ENCODE peak calls at places on chromosomes 12 and 14, in six cellular contexts. Q is neural progenitor cell, E is IMR-90, H is OCI-LY7, D is mammary epithelial cell, Y is GM23248. T is an unnamed sample. For H3K4me1, the result is how much of the 10 kb centered on the place peaks cover.

GRCh38 chr14:20469890-20470858 is 968 bp downstream of the PNP start:
- DNase-seq in H (peak), D (peak), E (peak), Q (peak), Y (peak), T (peak)

GRCh38 chr14:22551597-22551982 is 37.4 kb downstream of the DAD1 start:
- DNase-seq in H (no peak), D (no peak), Y (no peak), Q (no peak), E (no peak), T (peak)

GRCh38 chr14:26204954-26205479 is 392.8 kb downstream of the NOVA1 start:
- DNase-seq in Y (peak), Q (peak), H (no peak), D (no peak), E (no peak), T (no peak)

GRCh38 chr12:48851883-48852733 is at the start of gene DDX23:
- DNase-seq in E (peak), Y (peak), D (peak), H (peak), Q (peak), T (peak)

GRCh38 chr12:3925621-3926020 is 52.4 kb upstream of the PARP11 start:
- DNase-seq in Q (no peak), E (no peak), H (no peak), D (no peak), Y (no peak), T (no peak)

GRCh38 chr14:64960762-64961276 is 11.3 kb downstream of the RAB15 start:
- DNase-seq in D (no peak), Q (peak), H (no peak), Y (no peak), E (no peak), T (no peak)

GRCh38 chr12:1553987-1554982 is 40.1 kb downstream of the FBXL14 start:
- DNase-seq in Q (no peak), Y (no peak), D (no peak), H (peak), E (no peak), T (no peak)

GRCh38 chr14:32202468-32202865 is 602 bp downstream of the RNU6-8 start:
- DNase-seq in Q (peak), Y (no peak), H (no peak), D (no peak), E (peak), T (peak)

GRCh38 chr14:38137005-38137404 is 70.7 kb upstream of the SSTR1 start:
- DNase-seq in Q (no peak), Y (peak), H (no peak), E (peak), D (no peak), T (no peak)

GRCh38 chr12:54052745-54053624 is 650 bp upstream of the HOXC4 start:
- DNase-seq in H (peak), Y (peak), E (no peak), Q (no peak), D (no peak), T (no peak)

GRCh38 chr12:74166096-74166495 is 371.5 kb upstream of the ATXN7L3B start:
- DNase-seq in E (no peak), Y (no peak), H (no peak), Q (no peak), D (no peak), T (no peak)

GRCh38 chr14:69107407-69108003 is 45.4 kb downstream of the DCAF5 start:
- DNase-seq in H (peak), D (peak), Q (peak), Y (peak), E (peak), T (peak)

GRCh38 chr12:64669270-64669842 is 59.1 kb downstream of the RASSF3 start:
- DNase-seq in Y (no peak), Q (no peak), E (peak), D (peak), H (peak), T (peak)

GRCh38 chr12:94074216-94074969 is 74.0 kb upstream of the PLXNC1 start:
- DNase-seq in E (no peak), H (no peak), Q (no peak), Y (peak), D (no peak), T (no peak)

GRCh38 chr12:129863938-129864337 is 39.9 kb downstream of the TMEM132D start:
- DNase-seq in E (no peak), Y (no peak), D (no peak), H (no peak), Q (no peak), T (no peak)

GRCh38 chr12:7302536-7303113 is 1.2 kb upstream of the ACSM4 start:
- DNase-seq in E (no peak), Q (no peak), D (no peak), Y (no peak), H (no peak), T (no peak)

GRCh38 chr14:26730929-26731618 is 133.2 kb upstream of the NOVA1 start:
- DNase-seq in D (no peak), E (peak), Y (peak), Q (peak), H (peak), T (peak)

GRCh38 chr14:32419429-32419828 is 90.3 kb downstream of the AKAP6 start:
- DNase-seq in D (no peak), Y (no peak), Q (no peak), E (no peak), H (no peak), T (no peak)

GRCh38 chr12:94706250-94706661 is 55.9 kb upstream of the TMCC3 start:
- DNase-seq in H (no peak), Y (no peak), D (peak), Q (no peak), E (no peak), T (no peak)

GRCh38 chr14:103539056-103539825 is 10.2 kb downstream of the TRMT61A start:
- DNase-seq in D (no peak), H (peak), Q (no peak), Y (no peak), E (no peak), T (peak)

GRCh38 chr12:27779416-27779815 is 617 bp upstream of the KLHL42 start:
- DNase-seq in E (no peak), Y (peak), D (peak), Q (peak), H (peak), T (no peak)

GRCh38 chr12:45402288-45402687 is 186.4 kb downstream of the ANO6 start:
- DNase-seq in E (peak), D (no peak), Q (no peak), H (no peak), Y (peak), T (no peak)

GRCh38 chr14:50109342-50109741 is 7.0 kb downstream of the VCPKMT start:
- DNase-seq in D (no peak), Q (no peak), Y (peak), E (peak), H (no peak), T (peak)

GRCh38 chr12:16685107-16685506 is 79.1 kb upstream of the LMO3 start:
- DNase-seq in Y (peak), E (peak), Q (no peak), H (no peak), D (peak), T (peak)

GRCh38 chr12:107328442-107329133 is 235.2 kb upstream of the CRY1 start:
- DNase-seq in D (no peak), E (peak), Y (no peak), H (no peak), Q (peak), T (peak)

GRCh38 chr14:95870772-95871171 is 5.9 kb upstream of the TUNAR start:
- DNase-seq in Y (no peak), H (no peak), D (no peak), E (no peak), Q (no peak), T (no peak)

GRCh38 chr14:55388160-55388559 is 23.5 kb downstream of the ATG14 start:
- DNase-seq in H (no peak), Q (no peak), D (peak), E (peak), Y (peak), T (peak)

GRCh38 chr12:67269632-67270578 is 747 bp downstream of the CAND1 start:
- DNase-seq in Q (peak), Y (peak), H (peak), E (no peak), D (peak), T (peak)

GRCh38 chr12:130838284-130838950 is 633 bp downstream of the STX2 start:
- DNase-seq in H (peak), D (peak), Y (peak), E (no peak), Q (peak), T (peak)

GRCh38 chr12:65695077-65695865 is 129.0 kb upstream of the HMGA2 start:
- DNase-seq in D (peak), Y (peak), E (peak), H (no peak), Q (no peak), T (peak)

GRCh38 chr14:106879241-106879640 is 1352.9 kb downstream of the TMEM121 start:
- DNase-seq in H (peak), Y (peak), E (no peak), D (peak), Q (no peak), T (peak)

GRCh38 chr14:85601246-85601645 is 71.3 kb downstream of the FLRT2 start:
- DNase-seq in D (peak), H (no peak), Y (peak), E (no peak), Q (no peak), T (no peak)

GRCh38 chr14:85596562-85596961 is 66.6 kb downstream of the FLRT2 start:
- DNase-seq in H (no peak), Y (no peak), D (no peak), Q (no peak), E (no peak), T (no peak)

GRCh38 chr14:85597701-85598100 is 67.8 kb downstream of the FLRT2 start:
- DNase-seq in E (no peak), Y (no peak), Q (no peak), H (no peak), D (no peak), T (no peak)

GRCh38 chr14:85602366-85602765 is 72.4 kb downstream of the FLRT2 start:
- DNase-seq in Y (no peak), D (no peak), Q (no peak), H (no peak), E (no peak), T (no peak)

DNA sequence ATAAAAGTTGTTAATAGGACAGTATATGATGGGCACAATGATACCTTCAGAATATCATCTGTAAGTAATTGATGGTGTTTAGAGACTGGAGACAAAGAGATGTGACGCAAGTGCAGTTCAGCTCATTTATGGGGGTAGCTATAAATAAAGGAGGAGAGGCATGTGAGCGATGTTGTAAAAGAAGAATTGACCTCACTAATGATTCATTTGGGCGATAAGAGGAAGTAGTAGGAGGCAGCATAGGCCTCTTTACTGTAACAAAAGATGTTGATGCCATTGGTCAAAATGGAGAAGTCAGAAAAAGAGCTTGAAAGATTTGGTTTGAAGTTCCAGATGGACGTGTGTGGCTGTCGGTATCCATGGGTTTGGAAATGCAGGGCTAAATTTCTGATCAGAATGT is 70.0 kb downstream of the FLRT2 start:
- DNase-seq in Y (peak), D (no peak), E (peak), Q (no peak), H (no peak), T (no peak)
- H3K4me1 ChIP-seq in Y (under half), D (under half), E (under half), Q (under half), H (under half), T (under half)

GRCh38 chr12:109458086-109458485 is 19.0 kb downstream of the KCTD10 start:
- DNase-seq in H (no peak), E (peak), Y (peak), D (no peak), Q (no peak), T (peak)
- H3K4me2 ChIP-seq in H (no peak), E (peak), Y (peak), D (no peak), Q (peak), T (no peak)

GRCh38 chr12:131844140-131844539 is 15.9 kb downstream of the MMP17 start:
- DNase-seq in Y (no peak), H (no peak), E (no peak), Q (no peak), D (no peak), T (no peak)
- H3K4me1 ChIP-seq in Y (under half), H (under half), E (under half), Q (under half), D (under half), T (under half)

GRCh38 chr14:104805326-104805678 is 4.4 kb downstream of the ZBTB42 start:
- DNase-seq in Y (peak), E (peak), H (no peak), D (no peak), Q (no peak), T (peak)
- H3K4me2 ChIP-seq in Y (peak), E (no peak), H (no peak), D (no peak), Q (no peak), T (no peak)

DNA sequence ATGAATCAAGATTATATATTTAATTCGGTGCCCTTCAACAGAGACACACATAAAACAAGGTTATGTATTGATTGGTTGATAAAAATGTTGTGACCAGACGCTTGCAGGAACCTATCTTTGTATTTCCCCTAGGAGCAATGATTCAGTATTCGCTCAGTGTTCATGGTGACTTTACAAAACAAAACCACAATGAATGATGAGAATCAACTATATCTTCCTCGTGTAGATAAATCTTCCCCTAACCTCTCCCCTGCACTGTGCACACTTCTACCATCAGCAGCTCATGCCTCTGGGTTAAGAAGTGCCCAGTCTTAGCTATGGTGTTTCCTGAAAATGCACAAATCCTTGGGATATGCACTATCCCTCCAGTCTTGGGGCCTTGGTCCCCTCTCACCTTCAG is 16.3 kb downstream of the RIN3 start:
- DNase-seq in E (no peak), D (no peak), Q (no peak), H (no peak), Y (no peak), T (peak)
- H3K4me1 ChIP-seq in E (under half), D (under half), Q (under half), H (under half), Y (under half), T (under half)

GRCh38 chr14:53368714-53369191 is 215.6 kb upstream of the DDHD1 start:
- DNase-seq in Q (no peak), D (peak), H (no peak), E (peak), Y (peak), T (peak)
- H3K4me2 ChIP-seq in Q (no peak), D (no peak), H (no peak), E (peak), Y (peak), T (peak)